ENCODE peak calls at places on chromosomes 11 and 22, in ten cellular contexts. N is ecto neural progenitor cell; Z is NCI-H1436; D is stimulated activated naive CD4-positive, alpha-beta T cell; G is PC-9; L is AG09319; H is NCI-H187; Y is M059J; X is AG09309; R is naive B cell. K is an unnamed sample.
A peak's percentile ranks its signal among the peaks of the same experiment; 100 is the strongest.

GRCh38 chr11:46391578-46392420 is at the start of gene CHRM4:
- DNase-seq in G (peak; percentile 32), D (no peak), Y (peak; percentile 64), X (no peak), R (no peak), Z (peak; percentile 81), H (no peak), N (peak; percentile 84), L (no peak), K (peak; percentile 55)

GRCh38 chr11:97683733-97684132 is 1293.9 kb downstream of the JRKL start:
- DNase-seq in G (peak; percentile 64), X (no peak), H (no peak), L (no peak), Y (peak; percentile 47), N (peak; percentile 42), D (no peak), Z (no peak), R (no peak), K (peak; percentile 4)

GRCh38 chr22:31045900-31046587 is 35.1 kb upstream of the SMTN start:
- DNase-seq in Z (no peak), X (no peak), G (no peak), L (no peak), N (no peak), D (no peak), H (no peak), Y (no peak), R (no peak), K (no peak)

GRCh38 chr22:48894064-48894671 is 933.5 kb downstream of the BRD1 start:
- DNase-seq in H (no peak), X (no peak), N (peak; percentile 47), R (no peak), L (no peak), G (no peak), D (no peak), Y (no peak), Z (no peak), K (no peak)

GRCh38 chr11:77320351-77320750 is 18.9 kb upstream of the GDPD4 start:
- DNase-seq in D (no peak), X (no peak), Z (no peak), N (no peak), H (no peak), Y (peak; percentile 11), G (no peak), R (no peak), L (no peak), K (no peak)

GRCh38 chr11:16346975-16347374 is 9.4 kb downstream of the SOX6 start:
- DNase-seq in L (no peak), Y (no peak), D (no peak), X (no peak), Z (no peak), N (no peak), H (no peak), R (no peak), G (no peak), K (no peak)

GRCh38 chr11:31813961-31814868 is 3.1 kb upstream of the PAX6 start:
- DNase-seq in L (no peak), Y (peak; percentile 20), X (no peak), R (no peak), Z (no peak), H (no peak), N (peak; percentile 65), G (no peak), D (no peak), K (peak; percentile 62)

GRCh38 chr22:22593964-22594656 is 35.0 kb upstream of the PRAME start:
- DNase-seq in Z (peak; percentile 32), H (no peak), Y (peak; percentile 41), D (peak; percentile 26), R (peak; percentile 58), X (no peak), G (peak; percentile 40), L (peak; percentile 22), N (peak; percentile 56), K (peak; percentile 47)

GRCh38 chr11:9060700-9061111 is 30.7 kb downstream of the SCUBE2 start:
- DNase-seq in Y (peak; percentile 37), H (no peak), R (no peak), X (no peak), G (no peak), L (no peak), Z (no peak), D (no peak), N (no peak), K (no peak)

GRCh38 chr11:65310215-65310614 is 4.5 kb upstream of the CDC42EP2 start:
- DNase-seq in N (no peak), Z (no peak), G (peak; percentile 30), R (no peak), Y (no peak), L (no peak), X (no peak), D (no peak), H (no peak), K (no peak)

GRCh38 chr11:8838248-8838647 is 72.7 kb upstream of the AKIP1 start:
- DNase-seq in Y (peak; percentile 93), G (no peak), R (no peak), D (no peak), X (peak; percentile 94), H (no peak), L (peak; percentile 90), N (peak; percentile 23), Z (no peak), K (peak; percentile 8)

GRCh38 chr11:42812960-42813359 is 498.8 kb upstream of the API5 start:
- DNase-seq in R (no peak), X (no peak), H (no peak), N (no peak), Z (no peak), L (no peak), G (no peak), D (no peak), Y (no peak), K (no peak)

GRCh38 chr22:44337658-44338004 is 24.9 kb upstream of the SHISAL1 start:
- DNase-seq in R (no peak), H (no peak), Z (no peak), N (no peak), X (no peak), Y (peak; percentile 68), L (no peak), G (peak; percentile 61), D (no peak), K (peak; percentile 86)

GRCh38 chr11:103958475-103959215 is 77.8 kb upstream of the DDI1 start:
- DNase-seq in Y (peak; percentile 52), G (no peak), X (no peak), L (no peak), D (no peak), H (no peak), R (no peak), Z (no peak), N (no peak), K (no peak)

GRCh38 chr11:132024587-132025295 is 654.3 kb downstream of the NTM start:
- DNase-seq in D (no peak), Y (peak; percentile 82), L (no peak), X (peak; percentile 16), H (no peak), N (no peak), G (no peak), R (no peak), Z (no peak), K (peak; percentile 44)

GRCh38 chr11:35811783-35812182 is 132.1 kb upstream of the LDLRAD3 start:
- DNase-seq in X (no peak), N (no peak), D (no peak), G (no peak), Y (no peak), L (no peak), Z (no peak), R (no peak), H (no peak), K (no peak)

GRCh38 chr22:50048836-50049235 is 9.3 kb downstream of the TTLL8 start:
- DNase-seq in Z (no peak), N (no peak), X (no peak), R (no peak), L (no peak), H (no peak), G (no peak), D (no peak), Y (no peak), K (no peak)

GRCh38 chr11:109512680-109513079 is 90.7 kb downstream of the C11orf87 start:
- DNase-seq in H (no peak), L (no peak), N (no peak), Y (no peak), Z (no peak), D (no peak), X (no peak), R (no peak), G (no peak), K (no peak)

GRCh38 chr11:110971110-110971509 is 258.9 kb upstream of the ARHGAP20 start:
- DNase-seq in G (peak; percentile 40), Z (no peak), N (no peak), Y (peak; percentile 83), D (no peak), H (no peak), X (peak; percentile 67), R (no peak), L (no peak), K (no peak)

GRCh38 chr11:60769273-60769672 is 12.6 kb downstream of the MS4A15 start:
- DNase-seq in X (no peak), N (no peak), D (no peak), Z (no peak), H (no peak), Y (no peak), G (no peak), R (no peak), L (no peak), K (no peak)

GRCh38 chr11:125743681-125744080 is 2.4 kb upstream of the PATE1 start:
- DNase-seq in D (no peak), R (no peak), X (no peak), G (no peak), Y (peak; percentile 8), N (no peak), Z (no peak), H (no peak), L (no peak), K (no peak)

GRCh38 chr11:39678996-39679395 is 1780.5 kb downstream of the LRRC4C start:
- DNase-seq in Z (no peak), G (no peak), D (no peak), L (no peak), H (no peak), Y (peak; percentile 77), N (no peak), R (no peak), X (no peak), K (peak; percentile 38)

GRCh38 chr11:120858740-120859139 is 165.2 kb upstream of the TBCEL start:
- DNase-seq in Y (peak; percentile 33), D (no peak), G (no peak), H (no peak), N (no peak), Z (no peak), X (no peak), L (no peak), R (no peak), K (no peak)

GRCh38 chr11:18299724-18300123 is 22.2 kb downstream of the HPS5 start:
- DNase-seq in R (no peak), L (no peak), G (no peak), Z (no peak), H (no peak), D (no peak), X (no peak), Y (no peak), N (no peak), K (no peak)

GRCh38 chr11:11170352-11171084 is 182.5 kb downstream of the CSNK2A3 start:
- DNase-seq in L (no peak), D (no peak), Z (no peak), H (no peak), R (no peak), G (no peak), Y (no peak), X (no peak), N (peak; percentile 10), K (no peak)

GRCh38 chr11:66467756-66468155 is 1.1 kb downstream of the PELI3 start:
- DNase-seq in G (no peak), Y (peak; percentile 39), L (no peak), D (peak; percentile 5), N (peak; percentile 79), Z (peak; percentile 11), R (no peak), X (no peak), H (no peak), K (peak; percentile 37)

GRCh38 chr11:115939726-115940421 is 435.7 kb upstream of the CADM1 start:
- DNase-seq in L (no peak), R (no peak), D (no peak), N (no peak), Y (no peak), Z (peak; percentile 72), H (peak; percentile 42), X (no peak), G (no peak), K (no peak)